ENCODE peak calls at places on chromosomes 7 and 10, in eight cellular contexts. G is substantia nigra, P is aorta, R is GM12891, F is Calu3, Z is posterior cingulate gyrus, W is cardiac fibroblast, I is NCI-H510A. A is an unnamed sample.

GRCh38 chr7:22230238-22230637 is 126.7 kb downstream of the RAPGEF5 start:
- DNase-seq in G (no peak), P (no peak), F (no peak), I (no peak), W (no peak), R (no peak), Z (no peak), A (no peak)

GRCh38 chr7:76069238-76069638 is 21.3 kb downstream of the MDH2 start:
- DNase-seq in F (peak; percentile 47), R (no peak), Z (peak; percentile 87), W (peak; percentile 92), G (no peak), I (no peak), P (no peak), A (peak; percentile 75)

GRCh38 chr10:43151371-43151770 is 13.1 kb downstream of the CSGALNACT2 start:
- DNase-seq in Z (no peak), I (no peak), W (no peak), R (no peak), G (no peak), P (no peak), F (no peak), A (no peak)

GRCh38 chr10:32481606-32482005 is 35.7 kb downstream of the CCDC7 start:
- DNase-seq in F (no peak), P (no peak), W (no peak), I (no peak), R (no peak), G (no peak), Z (no peak), A (no peak)

GRCh38 chr7:116650436-116650835 is 21.6 kb upstream of the MET start:
- DNase-seq in R (no peak), F (no peak), G (no peak), I (no peak), P (no peak), Z (no peak), W (no peak), A (no peak)

GRCh38 chr7:123747089-123747488 is 1.7 kb downstream of the WASL start:
- DNase-seq in Z (no peak), P (no peak), I (no peak), R (no peak), G (no peak), F (no peak), W (peak; percentile 9), A (no peak)

GRCh38 chr7:137142376-137142775 is 201.2 kb downstream of the PTN start:
- DNase-seq in R (no peak), Z (no peak), G (no peak), F (no peak), I (no peak), P (no peak), W (peak; percentile 40), A (no peak)

GRCh38 chr7:99860281-99861127 is 16.3 kb downstream of the OR2AE1 start:
- DNase-seq in G (no peak), I (no peak), F (peak; percentile 50), Z (no peak), W (peak; percentile 78), P (peak; percentile 85), R (no peak), A (peak; percentile 82)

GRCh38 chr10:46547881-46548780 is 8.3 kb downstream of the GPRIN2 start:
- DNase-seq in R (peak; percentile 22), P (peak; percentile 51), I (no peak), Z (peak; percentile 57), F (peak; percentile 17), G (no peak), W (no peak), A (no peak)

GRCh38 chr7:126574276-126574675 is 678.5 kb downstream of the GRM8 start:
- DNase-seq in Z (no peak), P (no peak), R (no peak), G (no peak), F (no peak), I (no peak), W (peak; percentile 35), A (peak; percentile 24)

GRCh38 chr7:44754802-44755697 is 6.4 kb downstream of the ZMIZ2 start:
- DNase-seq in F (no peak), W (no peak), Z (no peak), I (no peak), R (no peak), G (no peak), P (no peak), A (peak; percentile 2)

GRCh38 chr7:142865766-142866165 is 10.9 kb downstream of the EPHB6 start:
- DNase-seq in I (no peak), Z (no peak), F (no peak), W (no peak), P (no peak), R (no peak), G (no peak), A (peak; percentile 3)

GRCh38 chr10:115772606-115773005 is 500.4 kb downstream of the GFRA1 start:
- DNase-seq in Z (no peak), G (no peak), R (no peak), W (peak; percentile 89), P (no peak), F (no peak), I (no peak), A (peak; percentile 56)

GRCh38 chr10:127464561-127464960 is 84.5 kb upstream of the NPS start:
- DNase-seq in Z (no peak), G (no peak), P (no peak), I (no peak), W (no peak), F (no peak), R (no peak), A (no peak)

GRCh38 chr7:81956520-81956919 is 186.7 kb upstream of the HGF start:
- DNase-seq in I (no peak), P (no peak), W (peak; percentile 84), R (no peak), F (peak; percentile 9), Z (no peak), G (no peak), A (peak; percentile 49)

GRCh38 chr10:10564081-10564480 is 453.6 kb upstream of the CELF2 start:
- DNase-seq in G (no peak), Z (no peak), P (no peak), F (no peak), W (peak; percentile 11), I (no peak), R (no peak), A (peak; percentile 6)

GRCh38 chr10:33253411-33253810 is 81.1 kb downstream of the NRP1 start:
- DNase-seq in I (no peak), Z (no peak), G (no peak), R (no peak), P (no peak), F (no peak), W (no peak), A (no peak)

GRCh38 chr7:1853619-1854520 is 183.8 kb downstream of the ELFN1 start:
- DNase-seq in P (peak; percentile 33), W (no peak), F (no peak), Z (peak; percentile 59), R (no peak), G (no peak), I (no peak), A (no peak)

GRCh38 chr10:67173787-67174186 is 248.0 kb downstream of the LRRTM3 start:
- DNase-seq in I (no peak), P (no peak), Z (no peak), F (no peak), R (no peak), G (no peak), W (no peak), A (no peak)

GRCh38 chr7:53988376-53988775 is 553.8 kb upstream of the VSTM2A start:
- DNase-seq in I (no peak), P (no peak), R (no peak), F (no peak), Z (no peak), W (no peak), G (no peak), A (no peak)

A was measured in GM03348.